ENCODE peak calls at places on chromosomes 12 and 14, in five cellular contexts. F is AG08396; M is NCI-H774; S is effector memory CD8-positive, alpha-beta T cell; N is SIG-M5. B is an unnamed sample.

GRCh38 chr14:75539562-75540478 is 17.6 kb downstream of the BATF start:
- DNase-seq in F (no peak), M (no peak), S (no peak), N (no peak), B (no peak)

GRCh38 chr12:4780624-4781023 is 60.4 kb downstream of the GALNT8 start:
- DNase-seq in F (no peak), M (no peak), S (no peak), N (no peak), B (no peak)

GRCh38 chr12:117874842-117875434 is 93.9 kb downstream of the KSR2 start:
- DNase-seq in F (peak), M (peak), S (peak), N (no peak), B (peak)

GRCh38 chr12:106078358-106079025 is 60.3 kb downstream of the NUAK1 start:
- DNase-seq in F (peak), M (no peak), S (no peak), N (no peak), B (no peak)

GRCh38 chr12:124938606-124939427 is 24.4 kb upstream of the UBC start:
- DNase-seq in F (peak), M (no peak), S (peak), N (no peak), B (no peak)

GRCh38 chr12:128767518-128767917 is 56.2 kb downstream of the SLC15A4 start:
- DNase-seq in F (no peak), M (no peak), S (no peak), N (no peak), B (no peak)

GRCh38 chr12:49294086-49294803 is 702 bp upstream of the PRPH start:
- DNase-seq in F (no peak), M (no peak), S (no peak), N (no peak), B (no peak)

GRCh38 chr12:110546339-110546738 is 36.8 kb downstream of the PPTC7 start:
- DNase-seq in F (peak), M (no peak), S (no peak), N (no peak), B (no peak)

GRCh38 chr12:65566776-65567175 is 257.5 kb upstream of the HMGA2 start:
- DNase-seq in F (no peak), M (no peak), S (no peak), N (no peak), B (no peak)

GRCh38 chr12:14239350-14239934 is 126.0 kb upstream of the ATF7IP start:
- DNase-seq in F (no peak), M (no peak), S (peak), N (peak), B (peak)

GRCh38 chr14:64715146-64715627 is 11.0 kb downstream of the PLEKHG3 start:
- DNase-seq in F (no peak), M (no peak), S (no peak), N (no peak), B (no peak)

GRCh38 chr12:40238221-40238902 is 13.6 kb downstream of the LRRK2 start:
- DNase-seq in F (no peak), M (no peak), S (no peak), N (no peak), B (no peak)

GRCh38 chr12:51721281-51721940 is 127.1 kb downstream of the FIGNL2 start:
- DNase-seq in F (peak), M (no peak), S (no peak), N (no peak), B (no peak)

GRCh38 chr14:63212209-63212608 is 8.0 kb downstream of the RHOJ start:
- DNase-seq in F (no peak), M (no peak), S (no peak), N (no peak), B (no peak)

GRCh38 chr14:32702571-32702970 is 236.1 kb upstream of the NPAS3 start:
- DNase-seq in F (peak), M (no peak), S (no peak), N (no peak), B (no peak)

GRCh38 chr14:100540141-100540925 is 46.9 kb downstream of the BEGAIN start:
- DNase-seq in F (no peak), M (no peak), S (no peak), N (no peak), B (peak)

GRCh38 chr14:75334191-75335051 is 55.8 kb downstream of the FOS start:
- DNase-seq in F (no peak), M (no peak), S (peak), N (peak), B (no peak)

GRCh38 chr12:79618848-79619404 is 71.8 kb downstream of the PAWR start:
- DNase-seq in F (no peak), M (no peak), S (no peak), N (no peak), B (no peak)

GRCh38 chr12:127162307-127162706 is 1104.7 kb upstream of the TMEM132C start:
- DNase-seq in F (no peak), M (no peak), S (no peak), N (no peak), B (no peak)

GRCh38 chr12:109469516-109469915 is 7.6 kb downstream of the KCTD10 start:
- DNase-seq in F (no peak), M (no peak), S (no peak), N (no peak), B (no peak)

GRCh38 chr14:23365353-23366162 is 586 bp upstream of the EFS start:
- DNase-seq in F (peak), M (no peak), S (no peak), N (no peak), B (no peak)

GRCh38 chr12:115140981-115141380 is 457.0 kb upstream of the TBX3 start:
- DNase-seq in F (no peak), M (no peak), S (no peak), N (no peak), B (no peak)

GRCh38 chr12:123892180-123892559 is 80.5 kb downstream of the CCDC92 start:
- DNase-seq in F (no peak), M (no peak), S (no peak), N (no peak), B (no peak)

GRCh38 chr14:104766256-104766862 is 13.4 kb downstream of the SIVA1 start:
- DNase-seq in F (no peak), M (no peak), S (no peak), N (no peak), B (no peak)

GRCh38 chr12:57069522-57069921 is 9.1 kb downstream of the NEMP1 start:
- DNase-seq in F (peak), M (peak), S (peak), N (peak), B (peak)

GRCh38 chr14:102255401-102256190 is 49.4 kb downstream of the MOK start:
- DNase-seq in F (peak), M (no peak), S (no peak), N (no peak), B (no peak)

GRCh38 chr12:27555928-27556778 is 32.1 kb downstream of the PPFIBP1 start:
- DNase-seq in F (no peak), M (no peak), S (no peak), N (no peak), B (no peak)

GRCh38 chr14:23385840-23386657 is 9.2 kb downstream of the CMTM5 start:
- DNase-seq in F (no peak), M (no peak), S (no peak), N (no peak), B (peak)

GRCh38 chr14:39946796-39947195 is 514.6 kb upstream of the FBXO33 start:
- DNase-seq in F (no peak), M (no peak), S (no peak), N (no peak), B (no peak)

GRCh38 chr14:89617471-89618291 is 200.6 kb upstream of the FOXN3 start:
- DNase-seq in F (peak), M (no peak), S (peak), N (no peak), B (peak)

GRCh38 chr12:57085999-57086950 is 2.6 kb upstream of the NAB2 start:
- DNase-seq in F (peak), M (peak), S (no peak), N (no peak), B (peak)

GRCh38 chr14:67517083-67517482 is 16.0 kb upstream of the PLEKHH1 start:
- DNase-seq in F (no peak), M (no peak), S (no peak), N (no peak), B (no peak)

GRCh38 chr14:74257078-74257987 is 18.1 kb downstream of the VSX2 start:
- DNase-seq in F (peak), M (no peak), S (peak), N (no peak), B (peak)

GRCh38 chr14:53784688-53785087 is 171.9 kb downstream of the BMP4 start:
- DNase-seq in F (no peak), M (no peak), S (no peak), N (no peak), B (no peak)

GRCh38 chr14:45715946-45716345 is 462.9 kb upstream of the MIS18BP1 start:
- DNase-seq in F (no peak), M (no peak), S (no peak), N (no peak), B (no peak)

B was measured in NCI-H146.